ENCODE peak calls at places on chromosomes 2 and 18, in four cellular contexts. W is right cardiac atrium, Y is Karpas-422, G is ovary. D is an unnamed sample.
A peak's percentile ranks its signal among the peaks of the same experiment; 100 is the strongest.

GRCh38 chr2:218217366-218218309 is 649 bp downstream of the ARPC2 start:
- DNase-seq in W (peak; percentile 87), Y (peak; percentile 83), G (peak; percentile 71), D (peak; percentile 89)

GRCh38 chr2:112605926-112606325 is 21.5 kb downstream of the CHCHD5 start:
- DNase-seq in W (no peak), Y (no peak), G (no peak), D (no peak)

GRCh38 chr18:23422751-23423418 is 30.2 kb upstream of the RIOK3 start:
- DNase-seq in W (peak; percentile 65), G (no peak), Y (peak; percentile 72), D (peak; percentile 70)

GRCh38 chr18:33916200-33916599 is 308.5 kb downstream of the NOL4 start:
- DNase-seq in Y (no peak), G (no peak), W (no peak), D (no peak)

GRCh38 chr2:120949957-120950590 is 214.4 kb downstream of the GLI2 start:
- DNase-seq in G (no peak), W (no peak), Y (no peak), D (no peak)

GRCh38 chr2:99974275-99974674 is 168.1 kb downstream of the AFF3 start:
- DNase-seq in Y (no peak), W (no peak), G (no peak), D (no peak)

GRCh38 chr2:157747280-157747679 is 118.6 kb upstream of the ACVR1C start:
- DNase-seq in W (no peak), Y (no peak), G (no peak), D (no peak)

GRCh38 chr18:923144-923543 is 18.5 kb downstream of the ADCYAP1 start:
- DNase-seq in W (no peak), G (no peak), Y (no peak), D (no peak)

GRCh38 chr2:71756280-71756906 is 303.0 kb downstream of the DYSF start:
- DNase-seq in G (no peak), W (no peak), Y (no peak), D (no peak)

GRCh38 chr2:118774458-118775133 is 72.9 kb downstream of the EN1 start:
- DNase-seq in G (peak; percentile 44), W (peak; percentile 75), Y (no peak), D (peak; percentile 74)

DNA sequence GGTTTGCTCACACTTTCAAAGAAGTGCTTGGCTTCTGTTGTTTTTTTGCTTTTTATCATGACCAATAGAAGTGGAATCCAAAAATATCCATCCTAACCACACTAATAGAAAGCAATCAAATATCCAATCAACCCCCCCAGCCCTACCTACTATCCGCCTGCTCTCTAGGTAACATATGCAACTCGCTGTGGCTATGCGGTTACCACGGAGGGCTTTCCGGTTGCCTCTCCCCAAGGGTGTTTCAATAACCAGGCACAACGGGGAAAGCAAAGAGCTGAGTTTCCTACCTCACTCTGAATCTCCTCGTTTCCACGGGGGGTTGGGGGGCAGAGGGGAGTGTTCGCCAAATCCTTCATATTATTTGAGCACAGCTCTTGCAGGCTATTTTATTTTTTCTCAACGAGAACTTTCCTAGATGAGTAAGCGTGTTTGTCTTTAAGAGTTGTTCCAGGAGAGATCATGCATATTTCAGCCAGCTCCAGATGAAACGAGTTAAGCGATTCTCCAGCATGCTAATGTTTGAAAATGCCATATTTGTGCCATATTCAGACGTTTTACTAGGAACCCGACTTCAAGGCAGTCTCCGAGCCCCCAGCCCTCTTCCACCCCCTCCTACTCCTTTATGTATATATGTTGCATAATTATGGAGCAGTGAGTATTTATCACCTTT is 30.4 kb downstream of the PAX3 start:
- DNase-seq in W (no peak), G (no peak), Y (no peak), D (no peak)
- H3K4me1 ChIP-seq in W (no peaks in the 10 kb centered on the region), G (no peaks in the 10 kb centered on the region), Y (no peaks in the 10 kb centered on the region), D (no peaks in the 10 kb centered on the region)

GRCh38 chr2:232487385-232488096 is at the start of gene ECEL1:
- DNase-seq in W (peak; percentile 50), G (peak; percentile 48), Y (no peak), D (peak; percentile 71)

GRCh38 chr2:232488721-232489300 is 1.2 kb upstream of the ECEL1 start:
- DNase-seq in G (no peak), W (peak; percentile 13), Y (no peak), D (no peak)

GRCh38 chr2:232489516-232490220 is 2.0 kb upstream of the ECEL1 start:
- DNase-seq in Y (no peak), W (peak; percentile 12), G (peak; percentile 29), D (peak; percentile 40)

GRCh38 chr2:232486558-232487384 is 863 bp downstream of the ECEL1 start:
- DNase-seq in W (peak; percentile 41), G (peak; percentile 43), Y (no peak), D (peak; percentile 64)

GRCh38 chr2:232488097-232488711 is 570 bp upstream of the ECEL1 start:
- DNase-seq in Y (no peak), G (peak; percentile 29), W (peak; percentile 30), D (peak; percentile 49)
- H3K4me3 ChIP-seq in Y (no peak overlapping the region), G (no peak overlapping the region), W (no peak overlapping the region), D (no peak overlapping the region)

DNA sequence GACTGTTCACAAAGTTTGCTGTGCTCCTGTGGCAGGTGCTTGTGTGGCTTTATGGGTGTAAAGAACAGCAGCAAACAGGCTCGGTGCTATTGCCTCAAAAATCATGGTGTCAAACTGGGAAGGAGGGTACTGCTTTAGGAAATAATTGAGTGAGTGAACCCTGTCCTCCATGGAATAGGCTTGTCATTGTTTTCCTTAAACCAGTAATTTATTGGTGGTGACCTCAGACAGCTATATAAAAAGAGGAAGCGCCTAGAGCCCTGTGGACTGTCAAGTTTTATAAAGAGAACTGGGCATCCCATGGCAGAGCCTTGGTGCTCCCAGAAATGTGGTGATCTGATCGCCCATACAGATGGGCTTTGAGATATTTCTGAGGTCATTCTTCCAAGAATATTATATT is 4.7 kb upstream of the CXCR4 start:
- DNase-seq in G (no peak), Y (no peak), W (no peak), D (no peak)
- H3K4me1 ChIP-seq in G (no peaks in the 10 kb centered on the region), Y (peaks cover 17% of the 10 kb centered on the region), W (no peaks in the 10 kb centered on the region), D (peaks cover 8% of the 10 kb centered on the region)

DNA sequence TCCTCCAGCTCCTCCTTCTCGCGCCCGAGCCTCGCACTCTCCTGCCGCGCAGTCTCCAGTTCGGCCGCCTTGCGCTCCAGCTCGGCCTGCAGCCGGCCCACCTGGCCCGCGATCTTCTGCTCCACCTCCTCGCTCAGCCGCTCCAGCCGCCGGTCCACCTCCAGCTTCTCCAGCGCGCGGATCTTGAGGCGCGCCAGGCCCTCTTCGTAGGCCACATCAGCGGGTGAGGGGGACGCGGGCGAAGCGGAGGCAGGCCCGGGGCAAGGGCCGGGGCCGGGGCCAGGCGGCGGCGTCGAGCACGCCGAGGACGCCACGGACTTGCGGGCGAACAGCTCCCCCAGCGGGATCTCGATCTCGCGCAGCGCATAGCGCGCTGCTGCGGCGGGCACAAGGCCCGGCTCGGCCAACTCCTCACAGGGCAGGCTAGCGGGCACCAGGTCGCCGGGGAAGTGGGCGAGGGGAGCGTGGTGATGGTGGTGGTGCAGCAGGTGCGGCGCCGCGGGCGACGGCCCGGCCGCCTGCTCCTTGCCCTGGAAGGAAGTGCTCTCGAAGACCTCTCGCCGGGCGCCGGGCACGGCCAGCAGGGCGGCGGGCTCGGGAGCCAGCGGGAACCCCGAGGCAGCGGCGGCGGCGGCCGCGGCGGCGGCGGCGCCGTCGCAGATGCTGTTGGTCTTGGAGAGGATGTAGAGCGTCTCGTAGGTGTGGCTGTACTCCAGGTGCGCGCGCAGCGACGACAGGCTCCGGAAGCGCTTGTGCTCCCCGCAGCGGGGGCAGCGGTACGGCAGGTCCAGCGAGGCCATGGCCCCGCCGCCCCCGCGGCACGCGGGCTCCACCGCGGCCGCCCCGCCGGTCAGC is 15.2 kb downstream of the FBXO41 start:
- DNase-seq in W (no peak), G (no peak), Y (peak; percentile 83), D (no peak)
- H3K4me3 ChIP-seq in W (peak overlapping the region; percentile 1), G (no peak overlapping the region), Y (peak overlapping the region; percentile 52), D (no peak overlapping the region)

DNA sequence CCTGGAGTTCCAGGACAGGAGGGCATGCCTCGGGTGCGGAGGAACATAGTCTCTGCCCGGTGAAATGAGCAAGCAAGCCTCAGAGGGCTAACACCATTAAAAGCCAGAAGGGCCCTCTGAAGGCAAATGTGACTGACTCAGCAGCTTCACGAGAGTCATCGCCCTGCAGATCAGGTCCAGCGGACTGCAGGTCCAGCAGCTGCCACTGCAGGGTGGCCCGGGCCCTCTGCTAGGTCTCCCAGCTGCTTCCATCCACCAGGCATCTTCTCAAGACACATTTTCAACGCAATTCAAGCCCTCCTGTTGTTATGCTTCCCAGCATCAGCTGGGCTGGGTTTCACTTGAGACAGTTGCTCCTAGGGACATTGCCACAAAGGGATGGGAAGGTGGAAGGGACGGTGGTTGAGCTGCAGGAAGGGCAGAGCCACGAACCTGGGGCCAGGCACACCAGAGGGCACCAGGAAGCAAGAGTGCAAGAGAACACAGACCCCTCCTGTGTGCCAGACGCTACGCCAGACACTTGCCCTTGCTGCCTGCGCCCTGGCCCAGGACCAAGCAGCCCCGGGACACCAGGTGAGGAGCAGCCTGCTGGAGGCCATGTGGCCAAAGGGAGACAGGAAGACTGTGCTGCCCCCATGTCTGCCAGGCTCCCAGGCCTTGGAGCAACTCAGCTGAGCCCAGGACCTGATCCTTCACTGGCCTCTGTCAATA is 173.0 kb downstream of the HDAC4 start:
- DNase-seq in W (peak; percentile 67), Y (no peak), G (no peak), D (no peak)
- H3K4me1 ChIP-seq in W (peaks cover 20% of the 10 kb centered on the region), Y (no peaks in the 10 kb centered on the region), G (peaks cover 25% of the 10 kb centered on the region), D (peaks cover 26% of the 10 kb centered on the region)

DNA sequence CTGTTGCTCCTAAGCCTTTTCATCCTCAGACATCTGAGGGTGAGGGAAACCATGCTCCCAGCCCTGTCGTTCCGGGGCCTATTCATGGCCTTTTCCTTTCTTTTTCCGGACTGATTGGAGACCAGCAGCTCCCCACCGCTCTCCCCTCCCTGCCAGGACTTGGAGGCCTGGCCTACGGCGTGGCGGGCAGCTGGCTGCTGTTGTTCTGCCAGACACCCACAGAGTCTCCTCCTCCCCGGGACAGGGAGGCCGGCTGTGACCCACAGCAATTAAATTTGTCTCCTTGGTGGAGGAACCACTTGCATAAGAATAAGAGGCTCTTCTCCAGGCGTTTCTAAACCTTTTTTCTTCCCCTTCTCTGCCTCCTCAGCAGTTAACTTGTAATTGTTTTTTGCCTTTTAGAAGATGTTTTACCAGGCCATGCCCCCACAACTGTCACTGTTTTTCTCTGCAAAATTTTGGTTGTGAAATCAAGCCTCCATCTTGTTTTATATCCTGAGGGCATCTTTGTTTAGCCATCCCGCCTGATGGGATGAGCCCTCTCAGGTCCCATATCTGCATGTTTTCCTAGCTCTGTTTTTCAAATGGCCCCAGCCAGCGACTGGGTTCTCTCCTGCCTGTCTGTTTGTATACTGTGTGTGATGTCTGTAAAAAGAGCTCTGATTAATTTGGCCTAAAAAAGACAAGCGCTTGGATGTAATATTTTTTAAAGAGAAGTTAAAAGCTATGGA is 1060.0 kb upstream of the DDX18 start:
- DNase-seq in G (no peak), Y (no peak), W (peak; percentile 45), D (peak; percentile 36)
- H3K4me3 ChIP-seq in G (no peak overlapping the region), Y (no peak overlapping the region), W (no peak overlapping the region), D (no peak overlapping the region)

D was measured in kidney.